ENCODE peak calls at places on chromosomes 5 and 9, in six cellular contexts. One of them, this sample, is unnamed.

GRCh38 chr5:20041326-20041977 is 53.5 kb upstream of the CDH18 start:
- DNase-seq in IMR-90: no peak
- DNase-seq in thoracic aorta: no peak
- DNase-seq in A673: no peak
- DNase-seq in AG10803: no peak
- DNase-seq in activated B cell treated with CpG ODN at 0.5 μM for 24 hours: no peak
- DNase-seq in this sample: no peak

GRCh38 chr5:158212915-158213314 is 354.0 kb upstream of the CLINT1 start:
- DNase-seq in A673: peak; percentile 0
- DNase-seq in IMR-90: peak; percentile 1
- DNase-seq in thoracic aorta: no peak
- DNase-seq in activated B cell treated with CpG ODN at 0.5 μM for 24 hours: no peak
- DNase-seq in AG10803: no peak
- DNase-seq in this sample: peak; percentile 24

GRCh38 chr5:181261320-181262085 is 560 bp upstream of the TRIM52 start:
- DNase-seq in AG10803: peak; percentile 71
- DNase-seq in thoracic aorta: no peak
- DNase-seq in activated B cell treated with CpG ODN at 0.5 μM for 24 hours: peak; percentile 78
- DNase-seq in IMR-90: peak; percentile 50
- DNase-seq in A673: peak; percentile 73
- DNase-seq in this sample: peak; percentile 72

GRCh38 chr9:87656485-87656884 is 69.4 kb upstream of the CTSL start:
- DNase-seq in AG10803: no peak
- DNase-seq in IMR-90: peak; percentile 56
- DNase-seq in A673: no peak
- DNase-seq in thoracic aorta: no peak
- DNase-seq in activated B cell treated with CpG ODN at 0.5 μM for 24 hours: no peak
- DNase-seq in this sample: no peak

GRCh38 chr5:56692359-56693219 is 122.8 kb upstream of the MAP3K1 start:
- DNase-seq in AG10803: no peak
- DNase-seq in IMR-90: no peak
- DNase-seq in activated B cell treated with CpG ODN at 0.5 μM for 24 hours: no peak
- DNase-seq in thoracic aorta: no peak
- DNase-seq in A673: no peak
- DNase-seq in this sample: no peak

GRCh38 chr5:95771109-95771708 is 40.1 kb downstream of the RHOBTB3 start:
- DNase-seq in IMR-90: no peak
- DNase-seq in A673: no peak
- DNase-seq in activated B cell treated with CpG ODN at 0.5 μM for 24 hours: no peak
- DNase-seq in thoracic aorta: no peak
- DNase-seq in AG10803: no peak
- DNase-seq in this sample: no peak

GRCh38 chr5:143434261-143435206 is 31.0 kb upstream of the NR3C1 start:
- DNase-seq in thoracic aorta: no peak
- DNase-seq in AG10803: no peak
- DNase-seq in A673: no peak
- DNase-seq in activated B cell treated with CpG ODN at 0.5 μM for 24 hours: peak; percentile 28
- DNase-seq in IMR-90: no peak
- DNase-seq in this sample: no peak

GRCh38 chr5:143229896-143230675 is 173.4 kb downstream of the NR3C1 start:
- DNase-seq in A673: no peak
- DNase-seq in thoracic aorta: no peak
- DNase-seq in activated B cell treated with CpG ODN at 0.5 μM for 24 hours: no peak
- DNase-seq in AG10803: peak; percentile 87
- DNase-seq in IMR-90: no peak
- DNase-seq in this sample: peak; percentile 38

GRCh38 chr5:73625314-73625904 is 587 bp upstream of the ARHGEF28 start:
- DNase-seq in A673: peak; percentile 9
- DNase-seq in IMR-90: peak; percentile 10
- DNase-seq in AG10803: peak; percentile 16
- DNase-seq in activated B cell treated with CpG ODN at 0.5 μM for 24 hours: no peak
- DNase-seq in thoracic aorta: no peak
- DNase-seq in this sample: no peak

GRCh38 chr5:175015028-175015427 is 290.6 kb downstream of the MSX2 start:
- DNase-seq in thoracic aorta: no peak
- DNase-seq in A673: no peak
- DNase-seq in AG10803: no peak
- DNase-seq in activated B cell treated with CpG ODN at 0.5 μM for 24 hours: no peak
- DNase-seq in IMR-90: no peak
- DNase-seq in this sample: no peak

GRCh38 chr5:179908528-179908927 is 831 bp upstream of the TBC1D9B start:
- DNase-seq in activated B cell treated with CpG ODN at 0.5 μM for 24 hours: no peak
- DNase-seq in AG10803: no peak
- DNase-seq in A673: no peak
- DNase-seq in IMR-90: no peak
- DNase-seq in thoracic aorta: no peak
- DNase-seq in this sample: no peak
- TF ChIP-seq CTCF in activated B cell treated with CpG ODN at 0.5 μM for 24 hours: no peak
- TF ChIP-seq CTCF in AG10803: no peak
- TF ChIP-seq CTCF in A673: peak; percentile 24
- TF ChIP-seq CTCF in IMR-90: peak; percentile 13
- TF ChIP-seq CTCF in thoracic aorta: no peak
- TF ChIP-seq CTCF in this sample: no peak

GRCh38 chr5:76016258-76016657 is 66.9 kb upstream of the SV2C start:
- DNase-seq in IMR-90: no peak
- DNase-seq in AG10803: no peak
- DNase-seq in A673: peak; percentile 4
- DNase-seq in thoracic aorta: no peak
- DNase-seq in activated B cell treated with CpG ODN at 0.5 μM for 24 hours: no peak
- DNase-seq in this sample: peak; percentile 28
- TF ChIP-seq CTCF in IMR-90: no peak
- TF ChIP-seq CTCF in AG10803: no peak
- TF ChIP-seq CTCF in A673: peak; percentile 32
- TF ChIP-seq CTCF in thoracic aorta: no peak
- TF ChIP-seq CTCF in activated B cell treated with CpG ODN at 0.5 μM for 24 hours: no peak
- TF ChIP-seq CTCF in this sample: peak; percentile 35

GRCh38 chr9:77881111-77881510 is 150.5 kb downstream of the GNAQ start:
- DNase-seq in IMR-90: no peak
- DNase-seq in A673: no peak
- DNase-seq in thoracic aorta: no peak
- DNase-seq in activated B cell treated with CpG ODN at 0.5 μM for 24 hours: no peak
- DNase-seq in AG10803: no peak
- DNase-seq in this sample: no peak

GRCh38 chr9:77876091-77876490 is 155.5 kb downstream of the GNAQ start:
- DNase-seq in A673: peak; percentile 47
- DNase-seq in thoracic aorta: no peak
- DNase-seq in activated B cell treated with CpG ODN at 0.5 μM for 24 hours: no peak
- DNase-seq in AG10803: peak; percentile 27
- DNase-seq in IMR-90: no peak
- DNase-seq in this sample: no peak

GRCh38 chr9:77877976-77878375 is 153.6 kb downstream of the GNAQ start:
- DNase-seq in thoracic aorta: no peak
- DNase-seq in AG10803: peak; percentile 22
- DNase-seq in activated B cell treated with CpG ODN at 0.5 μM for 24 hours: no peak
- DNase-seq in IMR-90: no peak
- DNase-seq in A673: no peak
- DNase-seq in this sample: no peak

GRCh38 chr9:77882294-77882693 is 149.3 kb downstream of the GNAQ start:
- DNase-seq in activated B cell treated with CpG ODN at 0.5 μM for 24 hours: no peak
- DNase-seq in thoracic aorta: no peak
- DNase-seq in AG10803: no peak
- DNase-seq in IMR-90: no peak
- DNase-seq in A673: no peak
- DNase-seq in this sample: no peak

GRCh38 chr9:77879344-77880089 is 152.1 kb downstream of the GNAQ start:
- DNase-seq in AG10803: peak; percentile 26
- DNase-seq in thoracic aorta: no peak
- DNase-seq in A673: no peak
- DNase-seq in IMR-90: no peak
- DNase-seq in activated B cell treated with CpG ODN at 0.5 μM for 24 hours: no peak
- DNase-seq in this sample: peak; percentile 39
- TF ChIP-seq CTCF in AG10803: no peak
- TF ChIP-seq CTCF in thoracic aorta: no peak
- TF ChIP-seq CTCF in A673: no peak
- TF ChIP-seq CTCF in IMR-90: no peak
- TF ChIP-seq CTCF in activated B cell treated with CpG ODN at 0.5 μM for 24 hours: no peak
- TF ChIP-seq CTCF in this sample: no peak

DNA sequence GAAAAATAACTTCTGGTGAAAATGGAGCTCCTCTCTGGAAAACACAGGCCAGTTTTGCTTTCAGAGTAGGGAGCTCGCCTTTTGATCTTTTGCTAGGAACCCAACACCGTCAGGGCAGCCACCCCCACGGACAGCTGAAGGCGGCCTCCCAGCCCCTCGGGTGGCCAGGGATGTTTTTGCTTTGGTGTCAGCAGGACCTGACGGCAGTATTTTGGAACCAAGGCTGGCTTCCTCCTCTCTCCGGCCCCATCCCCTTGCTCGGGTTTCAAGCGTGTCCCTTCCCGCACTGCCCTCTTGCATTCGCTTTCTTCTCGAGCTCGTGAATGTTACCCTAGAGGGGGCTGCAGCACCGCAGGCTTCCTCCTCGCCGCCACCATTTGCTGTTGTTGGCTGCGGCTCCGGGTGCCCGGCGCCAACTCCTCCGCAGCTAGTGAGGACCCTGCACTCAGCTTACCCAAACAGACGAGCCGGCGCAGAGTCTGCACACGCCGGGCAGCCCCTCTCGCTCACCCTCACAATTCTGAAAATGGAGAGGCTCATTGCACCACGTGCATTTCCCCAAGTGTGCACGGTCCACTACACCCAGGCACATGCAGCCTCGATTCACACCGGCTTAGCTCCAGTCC is 35.5 kb upstream of the ADAMTSL1 start:
- DNase-seq in AG10803: no peak
- DNase-seq in thoracic aorta: peak; percentile 3
- DNase-seq in A673: peak; percentile 4
- DNase-seq in IMR-90: peak; percentile 44
- DNase-seq in activated B cell treated with CpG ODN at 0.5 μM for 24 hours: no peak
- DNase-seq in this sample: no peak
- TF ChIP-seq CTCF in AG10803: peak; percentile 39
- TF ChIP-seq CTCF in thoracic aorta: peak; percentile 31
- TF ChIP-seq CTCF in A673: no peak
- TF ChIP-seq CTCF in IMR-90: peak; percentile 41
- TF ChIP-seq CTCF in activated B cell treated with CpG ODN at 0.5 μM for 24 hours: no peak
- TF ChIP-seq CTCF in this sample: no peak